ENCODE peak calls at places on chromosomes 3 and 15, in nine cellular contexts. Z, X, C, K, O, N, H, J and B are unnamed samples.

GRCh38 chr15:42890161-42890913 is 30.2 kb downstream of the TTBK2 start:
- DNase-seq in N (no peak), K (peak), J (no peak), C (no peak), X (no peak), H (no peak), Z (no peak), O (no peak), B (peak)

GRCh38 chr3:149010966-149011365 is 19.6 kb downstream of the GYG1 start:
- DNase-seq in H (no peak), K (no peak), X (no peak), Z (no peak), O (no peak), N (no peak), J (no peak), C (no peak), B (no peak)

GRCh38 chr15:68590721-68591389 is 12.1 kb downstream of the CORO2B start:
- DNase-seq in H (no peak), N (no peak), Z (no peak), X (no peak), C (no peak), K (no peak), O (no peak), J (no peak), B (no peak)

GRCh38 chr3:32873491-32874130 is 55.8 kb downstream of the TRIM71 start:
- DNase-seq in J (no peak), H (no peak), N (no peak), X (no peak), C (peak), Z (no peak), K (no peak), O (no peak), B (no peak)

GRCh38 chr3:182739619-182740018 is 53.7 kb upstream of the ATP11B start:
- DNase-seq in H (no peak), N (no peak), Z (no peak), C (no peak), O (no peak), X (no peak), J (no peak), K (no peak), B (no peak)

GRCh38 chr3:128095222-128095703 is 28.3 kb downstream of the RUVBL1 start:
- DNase-seq in J (peak), K (peak), X (peak), H (no peak), N (peak), O (peak), C (peak), Z (peak), B (peak)

GRCh38 chr3:61863579-61863978 is 302.2 kb downstream of the PTPRG start:
- DNase-seq in C (no peak), N (no peak), J (no peak), O (no peak), X (no peak), Z (no peak), K (no peak), H (no peak), B (no peak)

GRCh38 chr3:139427283-139428060 is 38.0 kb upstream of the COPB2 start:
- DNase-seq in Z (peak), H (peak), N (peak), J (peak), O (peak), K (no peak), C (peak), X (no peak), B (peak)

GRCh38 chr15:88989578-88989977 is 76.4 kb upstream of the MFGE8 start:
- DNase-seq in O (no peak), Z (no peak), X (no peak), N (no peak), H (no peak), C (no peak), J (no peak), K (no peak), B (no peak)

GRCh38 chr15:62360286-62360685 is 195.2 kb upstream of the C2CD4B start:
- DNase-seq in K (no peak), C (no peak), Z (no peak), O (peak), H (no peak), X (no peak), N (no peak), J (no peak), B (no peak)

GRCh38 chr15:39969002-39969394 is 35.1 kb downstream of the EIF2AK4 start:
- DNase-seq in K (no peak), Z (no peak), H (no peak), J (no peak), C (no peak), O (no peak), X (no peak), N (no peak), B (no peak)
- TF ChIP-seq MAX in K (no peak), Z (no peak), H (no peak), J (no peak), C (no peak), O (no peak), X (no peak), N (no peak), B (no peak)

GRCh38 chr15:85741021-85741421 is 53.7 kb downstream of the KLHL25 start:
- DNase-seq in X (no peak), H (no peak), O (peak), J (no peak), C (no peak), Z (no peak), K (no peak), N (no peak), B (no peak)

GRCh38 chr15:85741662-85742061 is 53.1 kb downstream of the KLHL25 start:
- DNase-seq in C (no peak), X (no peak), K (no peak), Z (no peak), H (no peak), J (no peak), N (no peak), O (no peak), B (no peak)

GRCh38 chr15:85744636-85745422 is 49.9 kb downstream of the KLHL25 start:
- DNase-seq in O (peak), X (no peak), J (no peak), K (no peak), H (no peak), C (no peak), N (no peak), Z (no peak), B (no peak)

GRCh38 chr15:85743392-85744045 is 51.2 kb downstream of the KLHL25 start:
- DNase-seq in C (no peak), N (no peak), K (no peak), O (no peak), H (no peak), J (no peak), X (no peak), Z (no peak), B (no peak)

DNA sequence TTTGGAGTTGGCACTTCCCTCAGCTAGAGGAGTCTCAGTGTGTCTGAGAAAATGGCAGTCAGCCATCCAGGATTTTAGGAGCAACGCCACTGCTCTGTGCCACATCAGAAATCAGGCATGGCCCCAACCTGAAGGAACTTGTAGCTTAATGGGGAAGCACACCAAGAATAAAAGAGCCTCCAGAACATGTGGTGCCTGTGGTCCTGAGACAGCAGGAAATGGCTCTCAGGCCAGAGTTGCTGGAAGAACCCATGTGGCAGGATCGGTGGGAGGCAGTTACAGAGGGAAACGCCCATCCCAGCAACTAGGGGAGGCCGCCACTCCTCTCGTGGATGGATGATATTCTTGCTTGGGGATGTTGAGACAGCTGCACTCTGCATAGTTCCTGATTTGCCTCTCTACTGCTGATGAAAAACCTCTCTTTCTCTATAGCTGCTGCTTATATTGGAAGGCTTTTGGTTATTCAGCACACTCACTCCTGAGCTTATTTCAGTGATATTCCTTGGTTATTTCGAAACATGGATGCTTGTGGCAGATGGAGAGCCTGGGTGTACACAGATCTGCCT is 52.5 kb downstream of the KLHL25 start:
- DNase-seq in O (peak), K (no peak), X (no peak), N (no peak), C (peak), J (no peak), H (no peak), Z (no peak), B (no peak)
- TF ChIP-seq MAX in O (no peak), K (no peak), X (no peak), N (no peak), C (no peak), J (no peak), H (no peak), Z (no peak), B (no peak)

GRCh38 chr3:56190130-56190529 is 278.1 kb downstream of the ERC2 start:
- DNase-seq in N (no peak), C (no peak), O (no peak), K (no peak), H (no peak), X (no peak), Z (no peak), J (no peak), B (no peak)

GRCh38 chr3:56192001-56192400 is 276.3 kb downstream of the ERC2 start:
- DNase-seq in C (no peak), K (no peak), X (no peak), Z (no peak), O (no peak), H (no peak), N (no peak), J (no peak), B (no peak)

GRCh38 chr3:56188201-56188600 is 280.1 kb downstream of the ERC2 start:
- DNase-seq in N (no peak), Z (no peak), O (no peak), J (no peak), C (no peak), X (no peak), K (no peak), H (no peak), B (no peak)

GRCh38 chr3:56190906-56191305 is 277.4 kb downstream of the ERC2 start:
- DNase-seq in K (no peak), N (no peak), J (no peak), X (no peak), H (no peak), Z (no peak), O (no peak), C (no peak), B (no peak)

DNA sequence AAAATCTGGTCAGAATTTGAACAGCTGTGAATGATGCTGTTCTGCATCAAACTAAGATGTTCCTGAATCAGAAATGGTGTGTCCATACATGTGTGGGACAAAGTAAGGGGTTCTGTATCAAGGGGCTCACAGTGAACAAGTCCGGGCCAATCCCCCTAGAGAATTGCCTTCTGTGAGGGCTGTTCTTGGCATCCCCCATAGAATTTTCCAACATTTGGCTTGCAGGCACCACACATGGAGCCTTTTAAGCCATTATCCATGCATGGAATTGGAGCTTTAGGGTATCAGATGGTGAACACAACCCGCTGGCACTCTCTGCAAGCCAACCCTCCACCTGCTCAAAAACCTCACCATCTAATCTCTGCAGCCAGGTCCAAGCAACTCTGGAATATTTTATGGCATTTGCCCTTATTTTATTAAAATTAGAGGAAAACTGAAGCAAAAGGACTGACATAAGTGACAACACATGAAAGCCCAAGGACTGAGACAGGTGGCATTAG is 278.7 kb downstream of the ERC2 start:
- DNase-seq in O (no peak), K (no peak), J (no peak), X (no peak), H (no peak), C (no peak), N (no peak), Z (no peak), B (no peak)
- TF ChIP-seq MAX in O (no peak), K (no peak), J (no peak), X (no peak), H (no peak), C (no peak), N (no peak), Z (no peak), B (no peak)

GRCh38 chr3:57852896-57853295 is 96.8 kb downstream of the SLMAP start:
- DNase-seq in K (no peak), X (no peak), J (no peak), Z (no peak), C (peak), N (peak), O (peak), H (no peak), B (peak)
- TF ChIP-seq MAX in K (no peak), X (no peak), J (no peak), Z (no peak), C (no peak), N (no peak), O (no peak), H (no peak), B (no peak)

GRCh38 chr15:80549712-80550111 is 145.4 kb upstream of the ABHD17C start:
- DNase-seq in O (no peak), Z (no peak), K (no peak), C (no peak), X (no peak), N (no peak), H (no peak), J (no peak), B (no peak)

GRCh38 chr15:80549191-80549590 is 145.0 kb downstream of the ARNT2 start:
- DNase-seq in N (no peak), X (no peak), J (no peak), K (no peak), C (no peak), O (no peak), H (no peak), Z (no peak), B (no peak)

GRCh38 chr15:80550910-80551265 is 144.2 kb upstream of the ABHD17C start:
- DNase-seq in O (no peak), C (no peak), Z (no peak), K (no peak), N (no peak), J (no peak), X (no peak), H (no peak), B (peak)

GRCh38 chr15:80551348-80551747 is 143.8 kb upstream of the ABHD17C start:
- DNase-seq in J (no peak), Z (no peak), O (no peak), N (no peak), H (no peak), K (no peak), C (no peak), X (no peak), B (no peak)

GRCh38 chr15:80550219-80550909 is 144.7 kb upstream of the ABHD17C start:
- DNase-seq in K (no peak), H (peak), C (no peak), O (no peak), X (no peak), N (no peak), Z (no peak), J (no peak), B (peak)
- TF ChIP-seq MAX in K (no peak), H (no peak), C (no peak), O (peak), X (no peak), N (no peak), Z (no peak), J (no peak), B (no peak)

GRCh38 chr15:38127306-38127731 is 125.3 kb upstream of the SPRED1 start:
- DNase-seq in N (no peak), C (peak), O (no peak), K (no peak), H (no peak), J (no peak), Z (peak), X (no peak), B (peak)

GRCh38 chr15:38130739-38131498 is 121.7 kb upstream of the SPRED1 start:
- DNase-seq in Z (no peak), N (no peak), X (no peak), J (no peak), H (peak), O (peak), K (no peak), C (peak), B (no peak)

GRCh38 chr15:38128389-38128788 is 124.2 kb upstream of the SPRED1 start:
- DNase-seq in J (no peak), K (no peak), Z (no peak), N (no peak), X (no peak), O (no peak), H (no peak), C (no peak), B (no peak)

GRCh38 chr15:38130200-38130567 is 122.5 kb upstream of the SPRED1 start:
- DNase-seq in X (no peak), N (no peak), O (no peak), Z (no peak), J (no peak), C (no peak), K (no peak), H (peak), B (no peak)

DNA sequence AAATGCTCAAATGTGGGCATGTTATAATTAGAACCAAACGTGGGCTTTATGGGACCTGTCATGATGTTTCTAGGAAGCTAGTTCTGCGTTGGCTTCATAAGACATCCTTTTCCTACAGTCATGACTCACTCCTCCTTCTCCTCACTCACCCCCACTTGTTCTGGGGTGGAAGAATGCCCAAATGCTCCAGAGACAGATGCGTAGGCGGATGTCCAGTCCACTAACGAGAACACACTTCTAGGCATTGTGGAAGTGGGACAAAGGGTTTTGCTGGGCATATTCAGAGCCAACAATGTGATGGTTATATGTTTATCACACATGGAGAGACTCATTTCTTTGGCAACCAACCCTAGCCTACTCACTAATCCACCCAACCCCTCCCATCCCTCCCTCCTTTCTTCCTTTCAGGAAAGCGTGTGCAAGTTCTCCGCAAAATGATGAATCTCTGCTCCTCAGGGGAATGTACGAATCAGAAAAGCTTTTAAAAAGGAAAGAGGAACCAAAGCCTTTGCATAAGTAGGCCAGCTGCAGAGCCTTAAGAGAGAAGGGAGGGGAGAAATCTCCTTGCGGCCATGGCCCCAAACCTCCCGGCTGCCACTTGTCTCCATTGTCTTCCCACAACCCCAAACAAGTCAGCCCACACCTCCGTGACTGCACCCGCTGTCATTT is 123.0 kb upstream of the SPRED1 start:
- DNase-seq in Z (no peak), J (no peak), N (no peak), K (no peak), C (peak), O (peak), X (no peak), H (peak), B (peak)
- TF ChIP-seq MAX in Z (no peak), J (no peak), N (no peak), K (no peak), C (no peak), O (peak), X (no peak), H (no peak), B (no peak)

GRCh38 chr3:188706176-188706575 is 465.6 kb upstream of the TPRG1 start:
- DNase-seq in X (no peak), C (no peak), N (no peak), J (no peak), K (no peak), O (no peak), Z (no peak), H (no peak), B (no peak)
- TF ChIP-seq MAX in X (no peak), C (no peak), N (no peak), J (no peak), K (no peak), O (no peak), Z (no peak), H (no peak), B (no peak)

DNA sequence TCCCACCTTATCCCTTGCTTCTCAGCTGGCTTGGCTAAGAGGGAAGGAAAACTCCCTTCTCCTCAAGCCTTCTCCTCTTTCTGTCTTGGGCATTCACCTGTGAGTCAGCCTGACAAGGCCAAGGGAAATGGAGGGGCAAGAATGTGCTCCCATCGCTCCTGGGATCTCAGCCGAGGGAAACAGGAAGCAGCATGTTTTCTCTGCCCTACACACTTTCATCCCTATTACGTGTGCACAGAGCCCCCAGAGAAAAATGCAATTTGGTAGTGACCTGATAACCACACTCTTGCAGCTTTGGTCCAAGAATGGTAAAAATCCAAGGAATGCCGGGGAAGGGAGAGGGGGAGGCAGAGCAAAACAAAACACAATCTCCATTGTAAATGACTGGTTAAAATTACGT is 32.9 kb upstream of the MTMR10 start:
- DNase-seq in Z (peak), C (no peak), K (peak), H (no peak), X (peak), O (no peak), N (peak), J (no peak), B (peak)
- TF ChIP-seq MAX in Z (no peak), C (no peak), K (peak), H (no peak), X (no peak), O (peak), N (peak), J (no peak), B (no peak)

GRCh38 chr3:46163551-46163981 is 44.5 kb downstream of the CCR1 start:
- DNase-seq in H (no peak), N (no peak), X (no peak), K (no peak), Z (peak), C (no peak), J (no peak), O (no peak), B (no peak)

GRCh38 chr3:46162975-46163550 is 45.0 kb downstream of the CCR1 start:
- DNase-seq in X (no peak), J (no peak), O (no peak), N (no peak), H (no peak), K (no peak), C (no peak), Z (peak), B (no peak)

DNA sequence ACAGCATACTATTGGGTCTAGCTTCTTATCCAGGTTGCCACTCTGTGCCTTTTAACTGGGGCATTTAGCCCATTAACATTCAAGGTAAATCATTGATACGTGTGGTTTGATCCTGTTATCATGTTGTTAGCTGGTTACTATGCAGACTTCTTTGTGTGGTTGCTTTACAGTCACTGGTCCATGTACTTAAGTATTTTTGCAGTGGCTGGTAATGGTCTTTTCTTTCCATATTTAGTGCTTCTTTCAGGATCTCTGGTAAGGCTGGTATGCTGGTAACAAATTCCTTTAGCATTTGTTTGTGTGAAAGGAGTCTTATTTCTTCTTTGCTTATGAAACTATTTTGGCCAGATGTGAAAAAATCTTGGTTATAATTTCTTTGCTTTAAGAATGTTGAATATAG is 39.5 kb downstream of the CCR1 start:
- DNase-seq in X (no peak), Z (no peak), C (no peak), J (no peak), N (no peak), O (no peak), H (no peak), K (no peak), B (no peak)
- TF ChIP-seq MAX in X (no peak), Z (no peak), C (no peak), J (no peak), N (no peak), O (no peak), H (no peak), K (no peak), B (no peak)